ENCODE peak calls at places on chromosomes 6 and 20, in four cellular contexts. Y, M, U and D are unnamed samples. For H3K27me3, the result is how much of the 10 kb centered on the place peaks cover.

GRCh38 chr6:162262466-162263196 is 464.9 kb downstream of the PRKN start:
- DNase-seq in Y (no peak), M (no peak), U (no peak), D (no peak)

GRCh38 chr20:61127311-61128044 is 124.6 kb upstream of the CDH4 start:
- DNase-seq in Y (no peak), M (no peak), U (no peak), D (no peak)

GRCh38 chr6:87066449-87067288 is 28.2 kb downstream of the CGA start:
- DNase-seq in Y (peak), M (peak), U (peak), D (peak)

GRCh38 chr6:56909115-56909907 is 45.6 kb upstream of the BEND6 start:
- DNase-seq in Y (no peak), M (no peak), U (no peak), D (peak)

GRCh38 chr20:63293866-63294535 is 1.0 kb downstream of the COL20A1 start:
- DNase-seq in Y (no peak), M (no peak), U (no peak), D (no peak)

GRCh38 chr6:37366910-37367309 is 13.1 kb downstream of the RNF8 start:
- DNase-seq in Y (no peak), M (no peak), U (peak), D (no peak)

GRCh38 chr6:119322715-119323350 is 26.7 kb downstream of the MAN1A1 start:
- DNase-seq in Y (peak), M (no peak), U (no peak), D (no peak)

GRCh38 chr6:39819676-39820075 is 27.5 kb downstream of the DAAM2 start:
- DNase-seq in Y (no peak), M (no peak), U (no peak), D (no peak)

GRCh38 chr6:6631526-6632276 is 43.2 kb downstream of the LY86 start:
- DNase-seq in Y (no peak), M (no peak), U (no peak), D (no peak)

GRCh38 chr6:130680118-130680517 is 147.1 kb upstream of the SMLR1 start:
- DNase-seq in Y (no peak), M (no peak), U (no peak), D (no peak)

GRCh38 chr6:24524801-24525200 is 30.0 kb downstream of the ALDH5A1 start:
- DNase-seq in Y (peak), M (peak), U (peak), D (peak)

GRCh38 chr6:131519670-131520436 is 53.2 kb upstream of the ARG1 start:
- DNase-seq in Y (peak), M (peak), U (peak), D (no peak)

GRCh38 chr20:59977086-59977485 is 18.9 kb downstream of the CDH26 start:
- DNase-seq in Y (no peak), M (no peak), U (no peak), D (no peak)

GRCh38 chr20:32585011-32585518 is at the start of gene NOL4L:
- DNase-seq in Y (no peak), M (peak), U (no peak), D (no peak)

GRCh38 chr20:49769125-49769581 is 43.5 kb upstream of the SLC9A8 start:
- DNase-seq in Y (no peak), M (no peak), U (no peak), D (no peak)
- H3K27ac ChIP-seq in Y (no peak), M (no peak), U (peak), D (peak)

GRCh38 chr20:9923648-9924047 is 84.8 kb upstream of the PAK5 start:
- DNase-seq in Y (no peak), M (no peak), U (no peak), D (no peak)

GRCh38 chr20:9926476-9926875 is 87.6 kb upstream of the PAK5 start:
- DNase-seq in Y (no peak), M (no peak), U (no peak), D (no peak)

GRCh38 chr20:9927224-9927623 is 88.3 kb upstream of the PAK5 start:
- DNase-seq in Y (no peak), M (no peak), U (no peak), D (no peak)

GRCh38 chr20:9928281-9928737 is 89.4 kb upstream of the PAK5 start:
- DNase-seq in Y (no peak), M (no peak), U (no peak), D (no peak)

GRCh38 chr20:9926007-9926406 is 87.1 kb upstream of the PAK5 start:
- DNase-seq in Y (no peak), M (no peak), U (no peak), D (no peak)
- H3K27me3 ChIP-seq in Y (under half), M (under half), U (under half), D (under half)

GRCh38 chr6:106740287-106740686 is 110.9 kb downstream of the QRSL1 start:
- DNase-seq in Y (no peak), M (no peak), U (no peak), D (no peak)
- TF ChIP-seq TCF7L2 in Y (no peak), M (no peak), U (no peak), D (no peak)

GRCh38 chr20:50280851-50281655 is 90.4 kb downstream of the CEBPB start:
- DNase-seq in Y (no peak), M (no peak), U (no peak), D (no peak)
- H3K27ac ChIP-seq in Y (no peak), M (no peak), U (no peak), D (no peak)